ENCODE peak calls at places on chromosomes 4 and X, in seven cellular contexts. I is AG10803; S is WERI-Rb-1; N is lower leg skin; R is BJ; L is CD8-positive, alpha-beta T cell; E is left ventricle myocardium inferior. M is an unnamed sample.

GRCh38 chr4:3416821-3417221 is 24.9 kb upstream of the HGFAC start:
- DNase-seq in I (no peak), S (peak), N (peak), R (no peak), L (no peak), E (peak), M (no peak)

GRCh38 chrX:129823115-129823514 is 20.6 kb downstream of the ZDHHC9 start:
- DNase-seq in I (peak), S (peak), N (no peak), R (no peak), L (peak), E (no peak), M (peak)

GRCh38 chr4:121792966-121793365 is 8.2 kb upstream of the EXOSC9 start:
- DNase-seq in I (no peak), S (no peak), N (no peak), R (no peak), L (no peak), E (no peak), M (no peak)

GRCh38 chr4:69994782-69995181 is 984 bp upstream of the STATH start:
- DNase-seq in I (no peak), S (no peak), N (no peak), R (no peak), L (no peak), E (no peak), M (no peak)

GRCh38 chr4:186946140-186946539 is 222.5 kb upstream of the FAT1 start:
- DNase-seq in I (no peak), S (no peak), N (no peak), R (no peak), L (no peak), E (no peak), M (no peak)

GRCh38 chr4:84750260-84750955 is 167.5 kb downstream of the CDS1 start:
- DNase-seq in I (peak), S (no peak), N (no peak), R (no peak), L (no peak), E (no peak), M (peak)

GRCh38 chr4:138677651-138678202 is 337.9 kb upstream of the NOCT start:
- DNase-seq in I (no peak), S (no peak), N (no peak), R (no peak), L (no peak), E (no peak), M (no peak)

GRCh38 chrX:107551546-107551945 is 76.8 kb upstream of the PRPS1 start:
- DNase-seq in I (no peak), S (no peak), N (no peak), R (no peak), L (no peak), E (peak), M (no peak)

GRCh38 chr4:108255203-108255747 is 86.5 kb upstream of the LEF1 start:
- DNase-seq in I (no peak), S (no peak), N (no peak), R (no peak), L (no peak), E (no peak), M (peak)

GRCh38 chr4:39514888-39515401 is 12.3 kb downstream of the UGDH start:
- DNase-seq in I (no peak), S (no peak), N (no peak), R (no peak), L (no peak), E (no peak), M (no peak)

GRCh38 chr4:23105759-23106370 is 413.1 kb downstream of the GBA3 start:
- DNase-seq in I (no peak), S (no peak), N (no peak), R (no peak), L (no peak), E (no peak), M (no peak)

GRCh38 chr4:1367230-1367935 is 20.4 kb downstream of the UVSSA start:
- DNase-seq in I (no peak), S (no peak), N (peak), R (no peak), L (no peak), E (peak), M (peak)

GRCh38 chrX:69024287-69024686 is 141.0 kb downstream of the PJA1 start:
- DNase-seq in I (no peak), S (no peak), N (no peak), R (no peak), L (no peak), E (no peak), M (peak)

GRCh38 chrX:143664302-143664701 is 28.4 kb upstream of the SLITRK4 start:
- DNase-seq in I (peak), S (no peak), N (no peak), R (no peak), L (no peak), E (no peak), M (no peak)

GRCh38 chr4:9716093-9716492 is 65.3 kb upstream of the DRD5 start:
- DNase-seq in I (no peak), S (no peak), N (no peak), R (no peak), L (no peak), E (no peak), M (no peak)

GRCh38 chr4:59630922-59631321 is 1569.2 kb upstream of the ADGRL3 start:
- DNase-seq in I (no peak), S (no peak), N (no peak), R (no peak), L (no peak), E (no peak), M (no peak)

GRCh38 chr4:56671373-56671772 is 9.7 kb downstream of the HOPX start:
- DNase-seq in I (no peak), S (no peak), N (no peak), R (no peak), L (no peak), E (no peak), M (no peak)

GRCh38 chr4:150318527-150318926 is 240.3 kb downstream of the DCLK2 start:
- DNase-seq in I (no peak), S (no peak), N (no peak), R (no peak), L (no peak), E (no peak), M (no peak)

GRCh38 chrX:33183366-33183765 is 28.0 kb downstream of the DMD start:
- DNase-seq in I (no peak), S (no peak), N (no peak), R (no peak), L (no peak), E (peak), M (peak)

GRCh38 chrX:106484233-106484632 is 127.5 kb upstream of the RADX start:
- DNase-seq in I (no peak), S (no peak), N (no peak), R (no peak), L (no peak), E (no peak), M (no peak)

GRCh38 chr4:185817403-185817818 is 5.4 kb upstream of the SORBS2 start:
- DNase-seq in I (no peak), S (no peak), N (no peak), R (no peak), L (no peak), E (peak), M (no peak)

GRCh38 chrX:40167240-40168182 is 69.8 kb upstream of the BCOR start:
- DNase-seq in I (no peak), S (peak), N (no peak), R (no peak), L (peak), E (no peak), M (no peak)

GRCh38 chrX:74270393-74270792 is 33.6 kb upstream of the ZCCHC13 start:
- DNase-seq in I (no peak), S (no peak), N (no peak), R (no peak), L (no peak), E (no peak), M (no peak)

GRCh38 chr4:37664696-37665095 is 21.5 kb downstream of the RELL1 start:
- DNase-seq in I (no peak), S (no peak), N (no peak), R (no peak), L (no peak), E (no peak), M (no peak)

GRCh38 chrX:110851780-110852179 is 56.2 kb upstream of the CHRDL1 start:
- DNase-seq in I (peak), S (no peak), N (no peak), R (no peak), L (no peak), E (no peak), M (no peak)

GRCh38 chr4:145939856-145940255 is 1.2 kb upstream of the ZNF827 start:
- DNase-seq in I (no peak), S (no peak), N (no peak), R (no peak), L (no peak), E (no peak), M (no peak)

GRCh38 chrX:132615396-132616131 is 126.7 kb upstream of the MBNL3 start:
- DNase-seq in I (peak), S (peak), N (no peak), R (no peak), L (peak), E (no peak), M (peak)

GRCh38 chr4:472881-473574 is 25.9 kb downstream of the ZNF721 start:
- DNase-seq in I (peak), S (peak), N (peak), R (no peak), L (no peak), E (no peak), M (no peak)

GRCh38 chrX:13223868-13224555 is 95.8 kb downstream of the ATXN3L start:
- DNase-seq in I (peak), S (no peak), N (no peak), R (peak), L (no peak), E (no peak), M (no peak)

GRCh38 chrX:10574663-10575062 is 45.7 kb downstream of the MID1 start:
- DNase-seq in I (peak), S (no peak), N (no peak), R (no peak), L (no peak), E (no peak), M (no peak)

GRCh38 chrX:7921750-7922149 is 5.5 kb downstream of the PNPLA4 start:
- DNase-seq in I (no peak), S (no peak), N (no peak), R (no peak), L (no peak), E (no peak), M (no peak)

DNA sequence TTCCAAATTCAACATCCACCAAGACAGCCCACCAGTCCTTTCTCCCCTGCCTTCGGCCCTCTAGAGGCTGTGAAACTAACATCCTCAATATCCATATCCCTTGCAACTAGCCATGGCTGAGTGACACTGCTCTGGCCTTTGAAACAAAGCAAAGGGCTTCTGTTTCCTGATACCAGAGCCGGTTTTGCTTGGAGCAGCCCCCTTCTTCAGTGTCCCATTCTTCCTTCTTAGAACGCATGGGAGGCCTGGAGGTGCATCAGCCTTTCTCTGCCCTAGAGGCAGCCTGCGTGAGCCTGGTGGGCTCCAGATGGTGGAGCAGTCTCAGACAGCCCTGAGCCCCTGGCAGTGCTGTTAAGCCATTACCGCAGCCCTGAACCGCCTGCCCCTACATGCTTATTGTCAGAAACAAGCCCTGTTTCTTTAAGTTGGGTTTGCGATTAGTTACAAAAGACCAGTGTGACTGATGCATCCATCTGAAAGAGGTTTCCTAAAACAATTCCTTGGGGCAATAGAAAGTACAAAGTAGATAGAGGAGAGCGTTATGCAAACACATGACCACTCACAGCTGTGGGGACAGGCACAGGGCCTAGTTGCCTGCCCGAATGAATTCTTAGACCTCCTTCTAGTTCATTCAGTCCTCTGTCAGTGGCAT is 74.1 kb downstream of the EVC start:
- DNase-seq in I (peak), S (peak), N (peak), R (no peak), L (no peak), E (no peak), M (no peak)
- TF ChIP-seq CTCF in I (no peak), S (peak), N (no peak), R (peak), L (no peak), E (no peak), M (no peak)

GRCh38 chr4:87014284-87014782 is 79.5 kb downstream of the AFF1 start:
- DNase-seq in I (peak), S (no peak), N (no peak), R (peak), L (no peak), E (no peak), M (no peak)
- H3K4me3 ChIP-seq in I (no peak), S (no peak), N (no peak), R (no peak), L (no peak), E (peak), M (no peak)

DNA sequence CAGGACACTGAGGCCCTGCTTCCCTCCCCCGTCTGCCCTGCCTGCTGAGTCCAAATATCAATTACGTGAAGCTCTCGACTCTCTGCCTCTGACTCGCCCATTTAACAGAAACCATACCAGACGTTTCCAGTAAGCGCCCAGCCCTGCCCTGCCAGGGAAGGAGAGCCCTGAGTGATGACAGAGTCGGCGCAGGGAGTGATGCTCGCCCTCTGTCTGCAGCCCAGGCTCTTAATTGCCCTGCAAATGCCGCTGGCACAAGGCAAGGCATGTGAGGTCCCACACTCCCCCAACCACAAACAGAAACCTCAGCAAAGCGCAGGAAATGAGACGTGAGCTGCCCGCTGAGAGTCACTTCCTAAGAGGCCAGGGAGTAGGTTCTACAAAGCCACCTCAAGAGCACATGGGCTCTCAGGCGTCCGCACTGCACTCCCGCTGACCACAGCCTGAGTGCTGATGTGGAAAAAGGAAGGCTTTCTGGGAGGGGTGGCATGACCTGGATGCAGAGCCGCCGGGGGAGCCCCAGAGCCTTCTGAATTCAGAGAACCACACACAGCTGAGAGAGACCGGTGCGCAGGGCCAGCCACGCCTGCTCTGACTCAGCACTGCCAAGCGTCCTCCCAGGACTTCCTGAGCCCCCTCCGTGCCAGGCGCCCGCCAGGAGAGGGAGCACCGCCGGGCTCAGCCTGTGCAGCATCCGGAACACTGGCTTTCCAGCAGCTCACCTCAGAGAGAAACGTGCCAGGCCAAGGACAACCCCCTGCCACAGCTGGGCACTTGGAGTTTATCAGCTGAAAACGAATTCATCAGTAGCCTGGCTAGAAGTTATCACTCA is 5.3 kb downstream of the ZFYVE28 start:
- DNase-seq in I (peak), S (no peak), N (peak), R (peak), L (peak), E (peak), M (peak)
- TF ChIP-seq CTCF in I (peak), S (peak), N (no peak), R (peak), L (peak), E (peak), M (peak)

GRCh38 chrX:54178100-54178940 is 4.7 kb downstream of the FAM120C start:
- DNase-seq in I (peak), S (no peak), N (no peak), R (no peak), L (no peak), E (no peak), M (no peak)
- H3K4me3 ChIP-seq in I (no peak), S (no peak), N (no peak), R (no peak), L (no peak), E (no peak), M (no peak)

DNA sequence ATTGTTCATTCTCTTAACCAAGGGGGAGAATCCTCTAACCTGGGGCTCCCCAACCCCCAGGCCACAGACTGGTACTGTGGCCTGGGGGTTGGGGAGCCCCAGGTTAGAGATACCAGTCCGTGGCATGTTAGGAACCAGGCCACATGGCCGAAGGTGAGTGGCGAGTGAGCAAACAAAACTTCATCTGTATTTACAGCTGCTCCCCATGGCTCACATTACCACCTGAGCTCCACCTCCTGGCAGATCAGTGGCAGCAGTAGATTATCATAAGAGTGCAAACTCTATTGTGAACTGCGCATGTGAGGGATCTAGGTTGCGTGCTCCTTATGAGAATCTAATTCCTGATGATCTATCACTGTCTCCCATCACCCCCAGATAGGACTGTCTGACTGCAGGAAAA is 957.2 kb upstream of the PRKX start:
- DNase-seq in I (no peak), S (no peak), N (no peak), R (no peak), L (no peak), E (no peak), M (no peak)
- TF ChIP-seq CTCF in I (no peak), S (no peak), N (no peak), R (no peak), L (no peak), E (no peak), M (no peak)

GRCh38 chr4:92091335-92091734 is 212.4 kb upstream of the GRID2 start:
- DNase-seq in I (no peak), S (peak), N (no peak), R (no peak), L (no peak), E (no peak), M (peak)
- H3K4me3 ChIP-seq in I (no peak), S (no peak), N (no peak), R (no peak), L (no peak), E (no peak), M (peak)

GRCh38 chr4:183758006-183758734 is 99.1 kb downstream of the TRAPPC11 start:
- DNase-seq in I (no peak), S (no peak), N (no peak), R (no peak), L (no peak), E (peak), M (no peak)
- TF ChIP-seq CTCF in I (peak), S (peak), N (no peak), R (no peak), L (no peak), E (peak), M (no peak)

GRCh38 chrX:16123222-16123786 is at the start of gene GRPR:
- DNase-seq in I (peak), S (peak), N (peak), R (peak), L (peak), E (peak), M (peak)
- H3K4me3 ChIP-seq in I (peak), S (no peak), N (no peak), R (no peak), L (no peak), E (no peak), M (no peak)

M was measured in BE2C.